ENCODE peak calls at places on chromosomes 5 and 9, in seven cellular contexts. One of them, this sample, is unnamed.
A peak's percentile ranks its signal among the peaks of the same experiment; 100 is the strongest.

GRCh38 chr9:74838351-74838750 is 49.4 kb downstream of the TRPM6 start:
- DNase-seq in left lung: no peak
- DNase-seq in ovary: no peak
- DNase-seq in PC-9: peak; percentile 37
- DNase-seq in BJ: no peak
- DNase-seq in naive thymus-derived CD4-positive, alpha-beta T cell: no peak
- DNase-seq in effector memory CD4-positive, alpha-beta T cell: no peak
- DNase-seq in this sample: no peak

GRCh38 chr9:93118863-93119702 is 15.0 kb downstream of the NINJ1 start:
- DNase-seq in left lung: peak; percentile 28
- DNase-seq in effector memory CD4-positive, alpha-beta T cell: no peak
- DNase-seq in ovary: peak; percentile 13
- DNase-seq in BJ: no peak
- DNase-seq in PC-9: no peak
- DNase-seq in naive thymus-derived CD4-positive, alpha-beta T cell: no peak
- DNase-seq in this sample: no peak

GRCh38 chr5:178113841-178114324 is 551 bp downstream of the N4BP3 start:
- DNase-seq in naive thymus-derived CD4-positive, alpha-beta T cell: no peak
- DNase-seq in left lung: no peak
- DNase-seq in BJ: no peak
- DNase-seq in effector memory CD4-positive, alpha-beta T cell: no peak
- DNase-seq in ovary: no peak
- DNase-seq in PC-9: no peak
- DNase-seq in this sample: no peak

GRCh38 chr5:76257897-76258296 is 145.2 kb upstream of the IQGAP2 start:
- DNase-seq in ovary: no peak
- DNase-seq in left lung: no peak
- DNase-seq in naive thymus-derived CD4-positive, alpha-beta T cell: no peak
- DNase-seq in BJ: no peak
- DNase-seq in effector memory CD4-positive, alpha-beta T cell: no peak
- DNase-seq in PC-9: no peak
- DNase-seq in this sample: no peak

GRCh38 chr5:9698849-9699240 is 68.7 kb upstream of the TAS2R1 start:
- DNase-seq in BJ: no peak
- DNase-seq in ovary: no peak
- DNase-seq in naive thymus-derived CD4-positive, alpha-beta T cell: no peak
- DNase-seq in effector memory CD4-positive, alpha-beta T cell: no peak
- DNase-seq in PC-9: no peak
- DNase-seq in left lung: no peak
- DNase-seq in this sample: no peak

GRCh38 chr9:71270554-71270953 is 149.1 kb upstream of the TRPM3 start:
- DNase-seq in BJ: no peak
- DNase-seq in effector memory CD4-positive, alpha-beta T cell: no peak
- DNase-seq in ovary: no peak
- DNase-seq in naive thymus-derived CD4-positive, alpha-beta T cell: no peak
- DNase-seq in left lung: no peak
- DNase-seq in PC-9: no peak
- DNase-seq in this sample: no peak

GRCh38 chr5:60945760-60946253 is 802 bp downstream of the NDUFAF2 start:
- DNase-seq in effector memory CD4-positive, alpha-beta T cell: no peak
- DNase-seq in BJ: no peak
- DNase-seq in ovary: no peak
- DNase-seq in left lung: peak; percentile 44
- DNase-seq in naive thymus-derived CD4-positive, alpha-beta T cell: peak; percentile 43
- DNase-seq in PC-9: no peak
- DNase-seq in this sample: no peak

GRCh38 chr5:134127988-134128647 is 13.6 kb downstream of the TCF7 start:
- DNase-seq in BJ: no peak
- DNase-seq in left lung: no peak
- DNase-seq in naive thymus-derived CD4-positive, alpha-beta T cell: no peak
- DNase-seq in effector memory CD4-positive, alpha-beta T cell: no peak
- DNase-seq in ovary: no peak
- DNase-seq in PC-9: no peak
- DNase-seq in this sample: no peak

GRCh38 chr5:158273035-158273434 is 414.1 kb upstream of the CLINT1 start:
- DNase-seq in effector memory CD4-positive, alpha-beta T cell: no peak
- DNase-seq in ovary: no peak
- DNase-seq in PC-9: no peak
- DNase-seq in left lung: no peak
- DNase-seq in BJ: no peak
- DNase-seq in naive thymus-derived CD4-positive, alpha-beta T cell: no peak
- DNase-seq in this sample: no peak

GRCh38 chr5:69432412-69433206 is 17.7 kb downstream of the MARVELD2 start:
- DNase-seq in effector memory CD4-positive, alpha-beta T cell: no peak
- DNase-seq in naive thymus-derived CD4-positive, alpha-beta T cell: no peak
- DNase-seq in left lung: no peak
- DNase-seq in PC-9: no peak
- DNase-seq in BJ: no peak
- DNase-seq in ovary: no peak
- DNase-seq in this sample: no peak

GRCh38 chr5:8417316-8418048 is 548.5 kb downstream of the MTRR start:
- DNase-seq in effector memory CD4-positive, alpha-beta T cell: no peak
- DNase-seq in naive thymus-derived CD4-positive, alpha-beta T cell: no peak
- DNase-seq in left lung: no peak
- DNase-seq in PC-9: no peak
- DNase-seq in ovary: no peak
- DNase-seq in BJ: no peak
- DNase-seq in this sample: no peak

GRCh38 chr9:134059661-134060395 is 8.0 kb downstream of the BRD3 start:
- DNase-seq in BJ: no peak
- DNase-seq in effector memory CD4-positive, alpha-beta T cell: no peak
- DNase-seq in PC-9: no peak
- DNase-seq in naive thymus-derived CD4-positive, alpha-beta T cell: no peak
- DNase-seq in ovary: no peak
- DNase-seq in left lung: peak; percentile 70
- DNase-seq in this sample: no peak

GRCh38 chr5:141547488-141547887 is 58.6 kb downstream of the PCDHGC5 start:
- DNase-seq in ovary: no peak
- DNase-seq in effector memory CD4-positive, alpha-beta T cell: no peak
- DNase-seq in BJ: no peak
- DNase-seq in naive thymus-derived CD4-positive, alpha-beta T cell: no peak
- DNase-seq in PC-9: no peak
- DNase-seq in left lung: no peak
- DNase-seq in this sample: no peak

GRCh38 chr9:34589371-34589655 is 211 bp downstream of the CNTFR start:
- DNase-seq in left lung: no peak
- DNase-seq in effector memory CD4-positive, alpha-beta T cell: no peak
- DNase-seq in PC-9: no peak
- DNase-seq in ovary: no peak
- DNase-seq in BJ: no peak
- DNase-seq in naive thymus-derived CD4-positive, alpha-beta T cell: no peak
- DNase-seq in this sample: no peak
- H3K27me3 ChIP-seq in left lung: peaks cover 56% of the 10 kb centered on the region
- H3K27me3 ChIP-seq in effector memory CD4-positive, alpha-beta T cell: peaks cover 54% of the 10 kb centered on the region
- H3K27me3 ChIP-seq in PC-9: peaks cover 37% of the 10 kb centered on the region
- H3K27me3 ChIP-seq in ovary: no peaks in the 10 kb centered on the region
- H3K27me3 ChIP-seq in BJ: peaks cover 56% of the 10 kb centered on the region
- H3K27me3 ChIP-seq in naive thymus-derived CD4-positive, alpha-beta T cell: peaks cover 4% of the 10 kb centered on the region
- H3K27me3 ChIP-seq in this sample: peaks cover 93% of the 10 kb centered on the region

DNA sequence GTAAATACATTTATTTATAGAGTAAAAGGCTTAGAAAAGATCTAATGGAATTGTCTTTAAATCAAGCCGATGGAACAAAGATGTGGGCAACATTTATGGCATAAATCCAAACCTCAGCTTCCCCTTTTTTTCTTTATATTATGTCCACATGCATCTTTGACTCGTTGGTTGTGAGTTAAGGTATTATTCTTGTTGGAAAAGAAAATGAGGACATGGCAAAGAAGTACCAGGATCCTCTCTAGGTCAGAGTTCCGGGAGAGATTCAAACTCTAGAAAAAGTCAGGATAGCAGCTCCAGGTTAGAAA is 500 bp upstream of the NME5 start:
- DNase-seq in ovary: no peak
- DNase-seq in BJ: no peak
- DNase-seq in effector memory CD4-positive, alpha-beta T cell: no peak
- DNase-seq in naive thymus-derived CD4-positive, alpha-beta T cell: no peak
- DNase-seq in left lung: no peak
- DNase-seq in PC-9: no peak
- DNase-seq in this sample: no peak
- H3K4me3 ChIP-seq in ovary: no peak overlapping the region
- H3K4me3 ChIP-seq in BJ: no peak overlapping the region
- H3K4me3 ChIP-seq in effector memory CD4-positive, alpha-beta T cell: no peak overlapping the region
- H3K4me3 ChIP-seq in naive thymus-derived CD4-positive, alpha-beta T cell: no peak overlapping the region
- H3K4me3 ChIP-seq in left lung: peak overlapping the region; percentile 49
- H3K4me3 ChIP-seq in PC-9: no peak overlapping the region
- H3K4me3 ChIP-seq in this sample: no peak overlapping the region

DNA sequence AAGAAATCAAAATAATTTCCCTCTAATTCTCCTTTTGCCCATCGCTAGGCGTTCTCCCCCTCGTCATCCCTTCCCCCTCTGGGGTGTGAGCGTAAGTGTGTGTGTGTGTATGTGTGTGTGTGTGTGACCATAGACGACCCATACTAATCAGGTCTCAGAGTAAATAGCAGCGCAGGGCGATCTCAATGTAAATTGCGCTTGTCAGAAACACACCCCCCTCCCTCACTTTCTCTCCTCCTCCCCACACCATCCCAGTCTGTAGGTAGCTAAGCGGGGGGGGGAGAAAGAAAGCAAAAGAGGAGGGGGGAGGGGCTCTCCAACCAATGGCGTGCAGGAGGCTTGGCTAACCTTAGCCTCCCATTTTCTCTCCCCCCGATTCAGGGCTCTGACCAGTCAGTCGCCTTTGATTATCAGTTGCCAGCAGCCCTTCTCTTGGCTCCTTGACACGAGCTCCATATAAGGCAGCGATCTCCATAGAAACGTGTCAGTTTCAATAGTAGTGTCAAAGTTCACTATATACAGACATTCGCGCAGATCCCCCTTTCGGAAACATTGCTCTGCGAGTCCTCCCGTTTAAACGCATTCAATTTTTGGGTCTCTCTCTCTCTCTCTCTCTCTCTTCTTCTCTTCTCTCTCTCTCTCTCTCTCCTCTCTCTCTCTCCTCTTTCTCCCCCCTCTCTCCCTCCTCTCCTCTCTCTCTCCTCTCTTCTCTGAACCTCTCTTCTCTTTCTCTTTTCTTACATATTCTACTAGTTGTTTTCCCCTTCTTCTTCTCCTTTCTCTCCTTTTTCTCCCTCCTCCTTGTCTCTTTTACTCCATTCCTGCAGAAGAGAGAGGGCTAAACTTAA is at the start of gene NR2F1:
- DNase-seq in PC-9: peak; percentile 46
- DNase-seq in left lung: peak; percentile 78
- DNase-seq in BJ: peak; percentile 74
- DNase-seq in effector memory CD4-positive, alpha-beta T cell: no peak
- DNase-seq in ovary: peak; percentile 93
- DNase-seq in naive thymus-derived CD4-positive, alpha-beta T cell: no peak
- DNase-seq in this sample: peak; percentile 91
- H3K27me3 ChIP-seq in PC-9: no peaks in the 10 kb centered on the region
- H3K27me3 ChIP-seq in left lung: peaks cover 65% of the 10 kb centered on the region
- H3K27me3 ChIP-seq in BJ: no peaks in the 10 kb centered on the region
- H3K27me3 ChIP-seq in effector memory CD4-positive, alpha-beta T cell: peaks cover 80% of the 10 kb centered on the region
- H3K27me3 ChIP-seq in ovary: no peaks in the 10 kb centered on the region
- H3K27me3 ChIP-seq in naive thymus-derived CD4-positive, alpha-beta T cell: peaks cover 36% of the 10 kb centered on the region
- H3K27me3 ChIP-seq in this sample: no peaks in the 10 kb centered on the region

DNA sequence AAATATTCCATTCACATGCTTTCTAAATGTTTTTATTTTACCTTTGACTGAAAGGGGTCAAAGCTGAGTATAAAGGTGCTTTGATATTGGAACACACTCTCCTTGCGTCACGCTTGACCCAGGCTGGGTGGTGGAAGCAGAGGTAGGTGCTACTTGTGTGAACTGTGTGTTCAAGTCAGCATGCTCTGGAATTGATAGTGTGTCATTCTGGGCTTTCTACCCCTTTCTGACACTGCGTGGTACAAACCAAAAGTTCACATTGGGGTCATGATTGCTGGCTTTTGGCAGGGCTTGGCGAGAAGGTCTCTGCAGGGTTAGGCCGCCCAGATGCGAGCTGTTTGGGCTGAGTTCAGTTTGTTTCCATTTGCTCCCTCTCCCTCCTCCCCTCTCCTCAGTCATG is 131.8 kb downstream of the ADAMTSL1 start:
- DNase-seq in BJ: no peak
- DNase-seq in PC-9: no peak
- DNase-seq in naive thymus-derived CD4-positive, alpha-beta T cell: no peak
- DNase-seq in ovary: peak; percentile 11
- DNase-seq in effector memory CD4-positive, alpha-beta T cell: no peak
- DNase-seq in left lung: no peak
- DNase-seq in this sample: no peak
- H3K4me3 ChIP-seq in BJ: no peak overlapping the region
- H3K4me3 ChIP-seq in PC-9: no peak overlapping the region
- H3K4me3 ChIP-seq in naive thymus-derived CD4-positive, alpha-beta T cell: no peak overlapping the region
- H3K4me3 ChIP-seq in ovary: no peak overlapping the region
- H3K4me3 ChIP-seq in effector memory CD4-positive, alpha-beta T cell: no peak overlapping the region
- H3K4me3 ChIP-seq in left lung: no peak overlapping the region
- H3K4me3 ChIP-seq in this sample: no peak overlapping the region

GRCh38 chr9:1049641-1050040 is 516 bp upstream of the DMRT2 start:
- DNase-seq in PC-9: no peak
- DNase-seq in left lung: no peak
- DNase-seq in naive thymus-derived CD4-positive, alpha-beta T cell: no peak
- DNase-seq in effector memory CD4-positive, alpha-beta T cell: no peak
- DNase-seq in ovary: no peak
- DNase-seq in BJ: no peak
- DNase-seq in this sample: no peak

GRCh38 chr9:1048853-1049252 is 1.3 kb upstream of the DMRT2 start:
- DNase-seq in ovary: no peak
- DNase-seq in left lung: no peak
- DNase-seq in naive thymus-derived CD4-positive, alpha-beta T cell: no peak
- DNase-seq in PC-9: no peak
- DNase-seq in effector memory CD4-positive, alpha-beta T cell: no peak
- DNase-seq in BJ: no peak
- DNase-seq in this sample: no peak

GRCh38 chr9:1044643-1045042 is 5.5 kb upstream of the DMRT2 start:
- DNase-seq in naive thymus-derived CD4-positive, alpha-beta T cell: no peak
- DNase-seq in PC-9: no peak
- DNase-seq in BJ: no peak
- DNase-seq in left lung: no peak
- DNase-seq in effector memory CD4-positive, alpha-beta T cell: no peak
- DNase-seq in ovary: no peak
- DNase-seq in this sample: no peak

GRCh38 chr9:1047605-1048235 is 2.4 kb upstream of the DMRT2 start:
- DNase-seq in naive thymus-derived CD4-positive, alpha-beta T cell: no peak
- DNase-seq in left lung: no peak
- DNase-seq in effector memory CD4-positive, alpha-beta T cell: no peak
- DNase-seq in ovary: no peak
- DNase-seq in PC-9: no peak
- DNase-seq in BJ: no peak
- DNase-seq in this sample: no peak

GRCh38 chr9:1046639-1047604 is 3.2 kb upstream of the DMRT2 start:
- DNase-seq in naive thymus-derived CD4-positive, alpha-beta T cell: no peak
- DNase-seq in left lung: no peak
- DNase-seq in effector memory CD4-positive, alpha-beta T cell: no peak
- DNase-seq in ovary: no peak
- DNase-seq in PC-9: no peak
- DNase-seq in BJ: no peak
- DNase-seq in this sample: no peak
- H3K27me3 ChIP-seq in naive thymus-derived CD4-positive, alpha-beta T cell: peaks cover 3% of the 10 kb centered on the region
- H3K27me3 ChIP-seq in left lung: peaks cover 97% of the 10 kb centered on the region
- H3K27me3 ChIP-seq in effector memory CD4-positive, alpha-beta T cell: peaks cover 69% of the 10 kb centered on the region
- H3K27me3 ChIP-seq in ovary: no peaks in the 10 kb centered on the region
- H3K27me3 ChIP-seq in PC-9: no peaks in the 10 kb centered on the region
- H3K27me3 ChIP-seq in BJ: peaks cover 4% of the 10 kb centered on the region
- H3K27me3 ChIP-seq in this sample: peaks cover 92% of the 10 kb centered on the region